ENCODE peak calls at places on chromosomes 1 and 21, in nine cellular contexts. One of them, this sample, is unnamed.

GRCh38 chr1:92907949-92908684 is 53.1 kb downstream of the DIPK1A start:
- DNase-seq in activated CD8-positive, alpha-beta memory T cell treated with anti-CD3 and anti-CD28 coated beads for 48 hours: no peak
- DNase-seq in cardiac fibroblast: peak; percentile 43
- DNase-seq in activated naive CD4-positive, alpha-beta T cell: no peak
- DNase-seq in KG1: no peak
- DNase-seq in adrenal gland: no peak
- DNase-seq in activated CD4-positive, alpha-beta T cell treated with anti-CD3 and anti-CD28 coated beads, Interleukin-2, amount 50 U/mL, for 48 hours: no peak
- DNase-seq in activated T-cell treated with anti-CD3 and anti-CD28 coated beads, Interleukin-2, amount 50 U/mL, for 4 hours: no peak
- DNase-seq in EL: peak; percentile 59
- DNase-seq in this sample: no peak

GRCh38 chr21:35974801-35975200 is 85.5 kb downstream of the SETD4 start:
- DNase-seq in activated naive CD4-positive, alpha-beta T cell: no peak
- DNase-seq in activated CD4-positive, alpha-beta T cell treated with anti-CD3 and anti-CD28 coated beads, Interleukin-2, amount 50 U/mL, for 48 hours: no peak
- DNase-seq in adrenal gland: no peak
- DNase-seq in cardiac fibroblast: peak; percentile 17
- DNase-seq in EL: no peak
- DNase-seq in KG1: no peak
- DNase-seq in activated T-cell treated with anti-CD3 and anti-CD28 coated beads, Interleukin-2, amount 50 U/mL, for 4 hours: no peak
- DNase-seq in activated CD8-positive, alpha-beta memory T cell treated with anti-CD3 and anti-CD28 coated beads for 48 hours: no peak
- DNase-seq in this sample: no peak

GRCh38 chr1:225918280-225918679 is 5.8 kb downstream of the PYCR2 start:
- DNase-seq in activated CD4-positive, alpha-beta T cell treated with anti-CD3 and anti-CD28 coated beads, Interleukin-2, amount 50 U/mL, for 48 hours: no peak
- DNase-seq in EL: no peak
- DNase-seq in activated naive CD4-positive, alpha-beta T cell: no peak
- DNase-seq in adrenal gland: no peak
- DNase-seq in KG1: no peak
- DNase-seq in cardiac fibroblast: no peak
- DNase-seq in activated T-cell treated with anti-CD3 and anti-CD28 coated beads, Interleukin-2, amount 50 U/mL, for 4 hours: no peak
- DNase-seq in activated CD8-positive, alpha-beta memory T cell treated with anti-CD3 and anti-CD28 coated beads for 48 hours: no peak
- DNase-seq in this sample: no peak

GRCh38 chr1:7177021-7177420 is 391.8 kb downstream of the CAMTA1 start:
- DNase-seq in activated CD4-positive, alpha-beta T cell treated with anti-CD3 and anti-CD28 coated beads, Interleukin-2, amount 50 U/mL, for 48 hours: no peak
- DNase-seq in KG1: no peak
- DNase-seq in activated CD8-positive, alpha-beta memory T cell treated with anti-CD3 and anti-CD28 coated beads for 48 hours: no peak
- DNase-seq in cardiac fibroblast: no peak
- DNase-seq in activated naive CD4-positive, alpha-beta T cell: no peak
- DNase-seq in EL: no peak
- DNase-seq in activated T-cell treated with anti-CD3 and anti-CD28 coated beads, Interleukin-2, amount 50 U/mL, for 4 hours: no peak
- DNase-seq in adrenal gland: no peak
- DNase-seq in this sample: peak; percentile 31

GRCh38 chr1:167722152-167722869 is 529 bp downstream of the MPZL1 start:
- DNase-seq in activated CD8-positive, alpha-beta memory T cell treated with anti-CD3 and anti-CD28 coated beads for 48 hours: no peak
- DNase-seq in KG1: no peak
- DNase-seq in activated naive CD4-positive, alpha-beta T cell: no peak
- DNase-seq in activated CD4-positive, alpha-beta T cell treated with anti-CD3 and anti-CD28 coated beads, Interleukin-2, amount 50 U/mL, for 48 hours: peak; percentile 48
- DNase-seq in activated T-cell treated with anti-CD3 and anti-CD28 coated beads, Interleukin-2, amount 50 U/mL, for 4 hours: no peak
- DNase-seq in cardiac fibroblast: peak; percentile 47
- DNase-seq in EL: peak; percentile 52
- DNase-seq in adrenal gland: peak; percentile 33
- DNase-seq in this sample: peak; percentile 54

GRCh38 chr21:18840239-18840638 is 436.7 kb upstream of the TMPRSS15 start:
- DNase-seq in activated CD4-positive, alpha-beta T cell treated with anti-CD3 and anti-CD28 coated beads, Interleukin-2, amount 50 U/mL, for 48 hours: no peak
- DNase-seq in adrenal gland: no peak
- DNase-seq in cardiac fibroblast: peak; percentile 16
- DNase-seq in activated naive CD4-positive, alpha-beta T cell: no peak
- DNase-seq in activated T-cell treated with anti-CD3 and anti-CD28 coated beads, Interleukin-2, amount 50 U/mL, for 4 hours: no peak
- DNase-seq in KG1: no peak
- DNase-seq in EL: no peak
- DNase-seq in activated CD8-positive, alpha-beta memory T cell treated with anti-CD3 and anti-CD28 coated beads for 48 hours: no peak
- DNase-seq in this sample: peak; percentile 12

GRCh38 chr1:230632273-230632873 is 9.9 kb upstream of the COG2 start:
- DNase-seq in activated CD8-positive, alpha-beta memory T cell treated with anti-CD3 and anti-CD28 coated beads for 48 hours: no peak
- DNase-seq in activated naive CD4-positive, alpha-beta T cell: no peak
- DNase-seq in KG1: no peak
- DNase-seq in cardiac fibroblast: peak; percentile 44
- DNase-seq in activated T-cell treated with anti-CD3 and anti-CD28 coated beads, Interleukin-2, amount 50 U/mL, for 4 hours: no peak
- DNase-seq in EL: peak; percentile 49
- DNase-seq in activated CD4-positive, alpha-beta T cell treated with anti-CD3 and anti-CD28 coated beads, Interleukin-2, amount 50 U/mL, for 48 hours: no peak
- DNase-seq in adrenal gland: peak; percentile 41
- DNase-seq in this sample: no peak

GRCh38 chr1:54998677-54999076 is at the start of gene BSND:
- DNase-seq in adrenal gland: no peak
- DNase-seq in cardiac fibroblast: no peak
- DNase-seq in activated CD4-positive, alpha-beta T cell treated with anti-CD3 and anti-CD28 coated beads, Interleukin-2, amount 50 U/mL, for 48 hours: no peak
- DNase-seq in activated CD8-positive, alpha-beta memory T cell treated with anti-CD3 and anti-CD28 coated beads for 48 hours: no peak
- DNase-seq in EL: no peak
- DNase-seq in activated T-cell treated with anti-CD3 and anti-CD28 coated beads, Interleukin-2, amount 50 U/mL, for 4 hours: no peak
- DNase-seq in activated naive CD4-positive, alpha-beta T cell: no peak
- DNase-seq in KG1: no peak
- DNase-seq in this sample: no peak

GRCh38 chr1:118075116-118075515 is 109.9 kb downstream of the SPAG17 start:
- DNase-seq in adrenal gland: no peak
- DNase-seq in activated CD4-positive, alpha-beta T cell treated with anti-CD3 and anti-CD28 coated beads, Interleukin-2, amount 50 U/mL, for 48 hours: no peak
- DNase-seq in KG1: no peak
- DNase-seq in EL: peak; percentile 26
- DNase-seq in cardiac fibroblast: peak; percentile 33
- DNase-seq in activated CD8-positive, alpha-beta memory T cell treated with anti-CD3 and anti-CD28 coated beads for 48 hours: no peak
- DNase-seq in activated T-cell treated with anti-CD3 and anti-CD28 coated beads, Interleukin-2, amount 50 U/mL, for 4 hours: no peak
- DNase-seq in activated naive CD4-positive, alpha-beta T cell: no peak
- DNase-seq in this sample: no peak

GRCh38 chr1:1616045-1616821 is 933 bp downstream of the MIB2 start:
- DNase-seq in cardiac fibroblast: peak; percentile 19
- DNase-seq in activated T-cell treated with anti-CD3 and anti-CD28 coated beads, Interleukin-2, amount 50 U/mL, for 4 hours: no peak
- DNase-seq in activated CD8-positive, alpha-beta memory T cell treated with anti-CD3 and anti-CD28 coated beads for 48 hours: no peak
- DNase-seq in EL: peak; percentile 36
- DNase-seq in KG1: no peak
- DNase-seq in activated CD4-positive, alpha-beta T cell treated with anti-CD3 and anti-CD28 coated beads, Interleukin-2, amount 50 U/mL, for 48 hours: peak; percentile 47
- DNase-seq in adrenal gland: no peak
- DNase-seq in activated naive CD4-positive, alpha-beta T cell: no peak
- DNase-seq in this sample: peak; percentile 15

GRCh38 chr1:174883361-174883760 is 116.4 kb upstream of the CACYBP start:
- DNase-seq in activated T-cell treated with anti-CD3 and anti-CD28 coated beads, Interleukin-2, amount 50 U/mL, for 4 hours: no peak
- DNase-seq in adrenal gland: no peak
- DNase-seq in activated CD8-positive, alpha-beta memory T cell treated with anti-CD3 and anti-CD28 coated beads for 48 hours: no peak
- DNase-seq in EL: peak; percentile 7
- DNase-seq in cardiac fibroblast: peak; percentile 34
- DNase-seq in KG1: no peak
- DNase-seq in activated CD4-positive, alpha-beta T cell treated with anti-CD3 and anti-CD28 coated beads, Interleukin-2, amount 50 U/mL, for 48 hours: no peak
- DNase-seq in activated naive CD4-positive, alpha-beta T cell: no peak
- DNase-seq in this sample: no peak

GRCh38 chr1:193705473-193706074 is 519.2 kb upstream of the B3GALT2 start:
- DNase-seq in EL: peak; percentile 32
- DNase-seq in adrenal gland: no peak
- DNase-seq in activated CD8-positive, alpha-beta memory T cell treated with anti-CD3 and anti-CD28 coated beads for 48 hours: no peak
- DNase-seq in activated naive CD4-positive, alpha-beta T cell: no peak
- DNase-seq in KG1: no peak
- DNase-seq in cardiac fibroblast: no peak
- DNase-seq in activated T-cell treated with anti-CD3 and anti-CD28 coated beads, Interleukin-2, amount 50 U/mL, for 4 hours: no peak
- DNase-seq in activated CD4-positive, alpha-beta T cell treated with anti-CD3 and anti-CD28 coated beads, Interleukin-2, amount 50 U/mL, for 48 hours: no peak
- DNase-seq in this sample: no peak

GRCh38 chr1:145891587-145892485 is 6.2 kb upstream of the ANKRD35 start:
- DNase-seq in EL: peak; percentile 98
- DNase-seq in cardiac fibroblast: peak; percentile 99
- DNase-seq in activated CD8-positive, alpha-beta memory T cell treated with anti-CD3 and anti-CD28 coated beads for 48 hours: peak; percentile 8
- DNase-seq in KG1: peak; percentile 10
- DNase-seq in adrenal gland: peak; percentile 94
- DNase-seq in activated CD4-positive, alpha-beta T cell treated with anti-CD3 and anti-CD28 coated beads, Interleukin-2, amount 50 U/mL, for 48 hours: peak; percentile 72
- DNase-seq in activated T-cell treated with anti-CD3 and anti-CD28 coated beads, Interleukin-2, amount 50 U/mL, for 4 hours: peak; percentile 46
- DNase-seq in activated naive CD4-positive, alpha-beta T cell: peak; percentile 10
- DNase-seq in this sample: peak; percentile 98

GRCh38 chr1:27885114-27885528 is 12.8 kb downstream of the THEMIS2 start:
- DNase-seq in adrenal gland: peak; percentile 47
- DNase-seq in activated T-cell treated with anti-CD3 and anti-CD28 coated beads, Interleukin-2, amount 50 U/mL, for 4 hours: no peak
- DNase-seq in EL: no peak
- DNase-seq in cardiac fibroblast: no peak
- DNase-seq in KG1: peak; percentile 52
- DNase-seq in activated CD4-positive, alpha-beta T cell treated with anti-CD3 and anti-CD28 coated beads, Interleukin-2, amount 50 U/mL, for 48 hours: no peak
- DNase-seq in activated naive CD4-positive, alpha-beta T cell: no peak
- DNase-seq in activated CD8-positive, alpha-beta memory T cell treated with anti-CD3 and anti-CD28 coated beads for 48 hours: no peak
- DNase-seq in this sample: no peak

GRCh38 chr1:22639286-22639685 is 2.9 kb downstream of the C1QA start:
- DNase-seq in activated naive CD4-positive, alpha-beta T cell: no peak
- DNase-seq in cardiac fibroblast: peak; percentile 42
- DNase-seq in adrenal gland: no peak
- DNase-seq in activated CD8-positive, alpha-beta memory T cell treated with anti-CD3 and anti-CD28 coated beads for 48 hours: no peak
- DNase-seq in activated CD4-positive, alpha-beta T cell treated with anti-CD3 and anti-CD28 coated beads, Interleukin-2, amount 50 U/mL, for 48 hours: no peak
- DNase-seq in KG1: no peak
- DNase-seq in EL: peak; percentile 58
- DNase-seq in activated T-cell treated with anti-CD3 and anti-CD28 coated beads, Interleukin-2, amount 50 U/mL, for 4 hours: no peak
- DNase-seq in this sample: peak; percentile 73

GRCh38 chr1:211515090-211516023 is 23.4 kb upstream of the RD3 start:
- DNase-seq in activated CD8-positive, alpha-beta memory T cell treated with anti-CD3 and anti-CD28 coated beads for 48 hours: peak; percentile 68
- DNase-seq in adrenal gland: peak; percentile 77
- DNase-seq in EL: peak; percentile 91
- DNase-seq in activated naive CD4-positive, alpha-beta T cell: peak; percentile 70
- DNase-seq in cardiac fibroblast: peak; percentile 71
- DNase-seq in activated CD4-positive, alpha-beta T cell treated with anti-CD3 and anti-CD28 coated beads, Interleukin-2, amount 50 U/mL, for 48 hours: peak; percentile 85
- DNase-seq in activated T-cell treated with anti-CD3 and anti-CD28 coated beads, Interleukin-2, amount 50 U/mL, for 4 hours: peak; percentile 73
- DNase-seq in KG1: peak; percentile 66
- DNase-seq in this sample: peak; percentile 78